ENCODE peak calls at places on chromosomes 16 and 17, in eight cellular contexts. Y, B, D, P, J, G, I and V are unnamed samples.

GRCh38 chr17:32629563-32630190 is 142.9 kb downstream of the CDK5R1 start:
- DNase-seq in I (no peak), Y (no peak), D (no peak), G (no peak), B (no peak), P (no peak), J (no peak), V (no peak)

GRCh38 chr16:85600905-85601639 is 12.1 kb upstream of the GSE1 start:
- DNase-seq in D (no peak), P (no peak), Y (no peak), B (no peak), I (no peak), G (no peak), J (no peak), V (no peak)

GRCh38 chr17:36616391-36617029 is 15.1 kb downstream of the MRM1 start:
- DNase-seq in I (no peak), J (peak), G (no peak), B (no peak), P (no peak), D (no peak), Y (no peak), V (no peak)

GRCh38 chr16:85385463-85386331 is 227.4 kb upstream of the GSE1 start:
- DNase-seq in I (no peak), D (peak), G (no peak), Y (no peak), J (no peak), B (no peak), P (no peak), V (no peak)

GRCh38 chr16:2809149-2809760 is 7.8 kb upstream of the PRSS21 start:
- DNase-seq in D (no peak), J (no peak), P (no peak), B (no peak), I (no peak), Y (no peak), G (no peak), V (no peak)

GRCh38 chr16:67187175-67187900 is 2.6 kb downstream of the EXOC3L1 start:
- DNase-seq in D (no peak), I (no peak), P (no peak), B (no peak), Y (no peak), G (no peak), J (no peak), V (no peak)

GRCh38 chr17:28392491-28392890 is 13.5 kb downstream of the SLC46A1 start:
- DNase-seq in D (no peak), J (no peak), I (no peak), Y (no peak), B (no peak), P (no peak), G (no peak), V (peak)

GRCh38 chr17:39462644-39463375 is 1.5 kb downstream of the CDK12 start:
- DNase-seq in I (no peak), Y (no peak), D (no peak), P (peak), J (no peak), B (no peak), G (no peak), V (peak)

GRCh38 chr17:81564778-81565177 is 12.6 kb upstream of the FAAP100 start:
- DNase-seq in J (no peak), Y (no peak), B (no peak), I (no peak), D (no peak), P (no peak), G (no peak), V (no peak)

GRCh38 chr16:16148755-16149154 is 74.5 kb downstream of the ABCC6 start:
- DNase-seq in G (no peak), Y (no peak), I (no peak), J (peak), P (no peak), D (peak), B (no peak), V (no peak)

GRCh38 chr16:7268182-7268581 is 64.5 kb upstream of the RBFOX1 start:
- DNase-seq in I (peak), J (peak), B (no peak), Y (no peak), P (no peak), G (peak), D (no peak), V (peak)

GRCh38 chr16:10326647-10327046 is 59.2 kb upstream of the ATF7IP2 start:
- DNase-seq in G (no peak), P (no peak), Y (no peak), D (no peak), B (no peak), J (no peak), I (no peak), V (no peak)

GRCh38 chr16:58160855-58161254 is 31.7 kb upstream of the CFAP20 start:
- DNase-seq in D (no peak), B (peak), Y (no peak), G (no peak), P (no peak), J (no peak), I (no peak), V (no peak)

GRCh38 chr16:68335175-68335574 is 24.4 kb downstream of the PRMT7 start:
- DNase-seq in J (no peak), D (peak), Y (no peak), P (peak), I (no peak), B (no peak), G (no peak), V (no peak)

GRCh38 chr16:74226361-74226979 is 70.1 kb upstream of the PSMD7 start:
- DNase-seq in G (peak), Y (no peak), P (peak), B (no peak), J (peak), I (no peak), D (no peak), V (no peak)

GRCh38 chr17:28597606-28598383 is 1.0 kb downstream of the SPAG5 start:
- DNase-seq in P (no peak), J (no peak), I (no peak), Y (no peak), G (no peak), B (no peak), D (no peak), V (no peak)

GRCh38 chr17:1649116-1649843 is 386 bp downstream of the RILP start:
- DNase-seq in Y (peak), J (peak), B (peak), I (peak), P (peak), D (peak), G (peak), V (peak)

GRCh38 chr17:19013226-19013625 is 8.7 kb upstream of the FAM83G start:
- DNase-seq in G (no peak), B (no peak), J (no peak), D (peak), P (no peak), I (no peak), Y (no peak), V (no peak)

GRCh38 chr17:7748098-7748775 is 30.7 kb downstream of the DNAH2 start:
- DNase-seq in P (peak), D (peak), Y (no peak), B (no peak), G (no peak), I (no peak), J (no peak), V (no peak)

GRCh38 chr16:31427441-31428276 is 501 bp downstream of the COX6A2 start:
- DNase-seq in B (no peak), G (peak), D (peak), P (peak), J (no peak), Y (peak), I (no peak), V (no peak)